ENCODE peak calls at places on chromosome 10, in five cellular contexts. Q is epithelial cell of proximal tubule, V is prostate gland, K is GM12865, A is fibroblast of the aortic adventitia. E is an unnamed sample.
A peak's percentile ranks its signal among the peaks of the same experiment; 100 is the strongest.

GRCh38 chr10:113844091-113844490 is 9.8 kb downstream of the DCLRE1A start:
- DNase-seq in Q (no peak), V (no peak), K (no peak), A (no peak), E (no peak)

GRCh38 chr10:113517893-113518240 is 35.0 kb upstream of the HABP2 start:
- DNase-seq in Q (no peak), V (no peak), K (no peak), A (no peak), E (no peak)

GRCh38 chr10:132232981-132233380 is 46.2 kb downstream of the DPYSL4 start:
- DNase-seq in Q (no peak), V (no peak), K (no peak), A (no peak), E (no peak)

GRCh38 chr10:14459670-14460069 is 128.9 kb upstream of the FRMD4A start:
- DNase-seq in Q (no peak), V (no peak), K (no peak), A (peak; percentile 8), E (no peak)

GRCh38 chr10:384538-385305 is 249.5 kb downstream of the ZMYND11 start:
- DNase-seq in Q (no peak), V (no peak), K (no peak), A (no peak), E (no peak)

GRCh38 chr10:47276071-47276470 is 23.9 kb upstream of the GDF10 start:
- DNase-seq in Q (no peak), V (no peak), K (no peak), A (no peak), E (no peak)

GRCh38 chr10:972763-973162 is 15.5 kb upstream of the GTPBP4 start:
- DNase-seq in Q (no peak), V (no peak), K (peak; percentile 27), A (no peak), E (no peak)

GRCh38 chr10:87578799-87579401 is 74.2 kb downstream of the MINPP1 start:
- DNase-seq in Q (no peak), V (no peak), K (no peak), A (peak; percentile 65), E (no peak)

GRCh38 chr10:48594799-48595198 is 10.1 kb downstream of the ARHGAP22 start:
- DNase-seq in Q (no peak), V (no peak), K (no peak), A (no peak), E (no peak)

GRCh38 chr10:12705943-12706342 is 295.6 kb downstream of the CCDC3 start:
- DNase-seq in Q (no peak), V (no peak), K (no peak), A (no peak), E (no peak)

GRCh38 chr10:13056461-13057077 is 43.4 kb upstream of the OPTN start:
- DNase-seq in Q (no peak), V (no peak), K (no peak), A (peak; percentile 35), E (no peak)

GRCh38 chr10:60817135-60817805 is 39.0 kb downstream of the CDK1 start:
- DNase-seq in Q (no peak), V (peak; percentile 17), K (no peak), A (peak; percentile 29), E (no peak)

GRCh38 chr10:60093317-60093716 is 187.0 kb upstream of the CCDC6 start:
- DNase-seq in Q (no peak), V (no peak), K (peak; percentile 23), A (no peak), E (no peak)

GRCh38 chr10:86868353-86868752 is 89.1 kb downstream of the MMRN2 start:
- DNase-seq in Q (no peak), V (no peak), K (no peak), A (peak; percentile 31), E (no peak)

GRCh38 chr10:13016413-13016812 is 14.9 kb upstream of the CCDC3 start:
- DNase-seq in Q (no peak), V (no peak), K (no peak), A (peak; percentile 19), E (no peak)

GRCh38 chr10:35382096-35382495 is 45.8 kb downstream of the CCNY start:
- DNase-seq in Q (no peak), V (no peak), K (no peak), A (no peak), E (no peak)

GRCh38 chr10:35140126-35140525 is 13.5 kb downstream of the CREM start:
- DNase-seq in Q (no peak), V (no peak), K (no peak), A (no peak), E (no peak)

GRCh38 chr10:84534168-84534567 is 205.8 kb downstream of the CCSER2 start:
- DNase-seq in Q (no peak), V (no peak), K (no peak), A (no peak), E (no peak)
- TF ChIP-seq CTCF in Q (peak; percentile 46), V (no peak), K (peak; percentile 25), A (peak; percentile 9), E (peak; percentile 38)

GRCh38 chr10:110873951-110874350 is 2.2 kb downstream of the PDCD4 start:
- DNase-seq in Q (no peak), V (no peak), K (no peak), A (no peak), E (no peak)

GRCh38 chr10:110870823-110871235 is 899 bp upstream of the PDCD4 start:
- DNase-seq in Q (no peak), V (no peak), K (peak; percentile 61), A (peak; percentile 29), E (no peak)

GRCh38 chr10:110871236-110872084 is at the start of gene PDCD4:
- DNase-seq in Q (peak; percentile 58), V (peak; percentile 99), K (peak; percentile 97), A (peak; percentile 97), E (peak; percentile 86)

GRCh38 chr10:110872984-110873569 is 1.3 kb downstream of the PDCD4 start:
- DNase-seq in Q (no peak), V (no peak), K (no peak), A (no peak), E (no peak)

GRCh38 chr10:110872145-110872983 is 636 bp downstream of the PDCD4 start:
- DNase-seq in Q (no peak), V (peak; percentile 52), K (peak; percentile 88), A (peak; percentile 79), E (peak; percentile 48)
- TF ChIP-seq CTCF in Q (peak; percentile 31), V (no peak), K (peak; percentile 3), A (peak; percentile 45), E (peak; percentile 31)

DNA sequence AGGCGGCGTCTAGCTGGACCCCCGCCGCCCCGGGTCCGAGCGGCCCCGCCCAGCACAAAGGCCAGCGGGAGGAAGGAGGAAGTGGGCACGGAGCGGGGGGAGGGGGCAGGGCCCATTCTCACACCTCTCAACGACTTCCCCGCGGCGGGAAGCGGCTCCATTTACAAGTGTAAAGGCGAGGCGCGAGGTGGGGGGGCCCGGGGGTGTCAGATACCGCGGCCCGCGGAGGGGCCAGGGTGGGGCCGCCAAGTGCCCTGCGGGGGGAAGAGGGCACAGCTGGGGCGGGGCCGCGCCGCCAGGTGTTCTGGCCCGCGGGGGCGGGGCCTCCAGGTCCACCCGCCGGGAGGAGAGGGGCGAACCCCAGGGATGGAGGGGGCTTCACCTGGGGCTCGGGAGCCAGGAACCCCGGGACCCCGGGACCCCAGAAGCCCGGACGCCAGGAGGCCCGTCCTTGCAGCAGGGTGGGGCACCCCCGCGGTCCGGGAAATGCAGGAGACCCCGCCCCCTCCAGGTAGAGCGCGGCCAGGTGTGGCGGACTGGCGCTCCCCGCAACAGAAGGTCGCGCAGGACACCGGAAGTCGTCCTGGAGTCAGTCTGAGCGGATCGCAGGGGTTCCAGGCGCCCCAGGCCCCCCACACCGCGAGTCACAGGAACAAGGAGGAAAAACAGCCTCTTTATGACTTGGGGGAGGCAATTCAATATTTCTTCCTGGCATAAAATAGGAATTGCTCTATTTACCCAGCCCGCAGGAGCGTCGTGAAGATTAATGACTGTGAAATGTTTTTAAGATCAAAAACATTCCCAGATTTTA is 8.3 kb downstream of the CTBP2 start:
- DNase-seq in Q (no peak), V (no peak), K (no peak), A (no peak), E (no peak)
- TF ChIP-seq CTCF in Q (no peak), V (no peak), K (no peak), A (no peak), E (no peak)

GRCh38 chr10:77692782-77693181 is 55.2 kb upstream of the KCNMA1 start:
- DNase-seq in Q (no peak), V (no peak), K (no peak), A (peak; percentile 28), E (no peak)
- TF ChIP-seq CTCF in Q (peak; percentile 15), V (no peak), K (no peak), A (no peak), E (no peak)

GRCh38 chr10:75294866-75295692 is 59.3 kb upstream of the COMTD1 start:
- DNase-seq in Q (no peak), V (peak; percentile 94), K (peak; percentile 48), A (peak; percentile 95), E (peak; percentile 65)
- TF ChIP-seq CTCF in Q (no peak), V (peak; percentile 24), K (peak; percentile 4), A (peak; percentile 30), E (peak; percentile 23)

GRCh38 chr10:119602241-119603095 is 5.7 kb upstream of the TIAL1 start:
- DNase-seq in Q (no peak), V (no peak), K (peak; percentile 45), A (peak; percentile 37), E (peak; percentile 23)
- TF ChIP-seq CTCF in Q (peak; percentile 82), V (no peak), K (peak; percentile 69), A (peak; percentile 65), E (peak; percentile 68)

DNA sequence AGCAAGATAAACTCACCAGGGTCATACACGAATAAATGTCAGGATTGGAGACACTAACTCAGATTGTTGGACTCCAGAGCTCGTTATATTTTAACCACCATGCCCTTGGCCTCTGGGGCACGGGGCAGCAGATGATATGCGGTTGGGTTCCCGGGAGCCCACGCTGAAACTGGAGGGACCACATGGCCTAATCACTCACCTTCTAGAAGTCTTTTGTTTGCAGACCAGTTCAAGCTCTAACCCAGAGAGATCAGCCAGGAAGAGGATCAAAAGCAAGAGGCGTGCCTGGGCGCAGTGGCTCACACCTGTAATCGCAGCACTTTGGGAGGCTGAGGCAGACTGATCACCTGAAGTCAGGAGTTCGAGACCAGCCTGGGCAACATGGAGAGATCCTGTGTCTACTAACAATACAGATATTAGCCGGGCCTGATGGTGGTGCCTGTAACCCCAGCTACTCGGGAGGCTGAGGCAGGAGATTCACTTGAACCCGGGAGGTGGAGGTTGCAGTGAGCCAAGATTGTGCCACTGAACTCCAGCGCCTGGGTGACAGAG is 42.6 kb upstream of the ECHDC3 start:
- DNase-seq in Q (no peak), V (no peak), K (peak; percentile 49), A (no peak), E (no peak)
- TF ChIP-seq CTCF in Q (no peak), V (no peak), K (no peak), A (no peak), E (no peak)